ENCODE peak calls at places on chromosomes 4 and X, in five cellular contexts. One of them, this sample, is unnamed.

GRCh38 chrX:46686003-46686645 is 72.8 kb downstream of the SLC9A7 start:
- DNase-seq in lung: no peak
- DNase-seq in AG09319: peak
- DNase-seq in breast epithelium: no peak
- DNase-seq in mammary epithelial cell: peak
- DNase-seq in this sample: no peak

GRCh38 chr4:61773655-61774245 is 573.6 kb downstream of the ADGRL3 start:
- DNase-seq in mammary epithelial cell: no peak
- DNase-seq in lung: no peak
- DNase-seq in breast epithelium: no peak
- DNase-seq in AG09319: no peak
- DNase-seq in this sample: no peak

GRCh38 chr4:68082758-68083157 is 46.9 kb downstream of the TMPRSS11F start:
- DNase-seq in breast epithelium: no peak
- DNase-seq in mammary epithelial cell: no peak
- DNase-seq in lung: no peak
- DNase-seq in AG09319: no peak
- DNase-seq in this sample: no peak

GRCh38 chr4:119025440-119025839 is 110.2 kb upstream of the MYOZ2 start:
- DNase-seq in breast epithelium: no peak
- DNase-seq in AG09319: no peak
- DNase-seq in lung: peak
- DNase-seq in mammary epithelial cell: peak
- DNase-seq in this sample: no peak

GRCh38 chr4:87498446-87498900 is 30.7 kb downstream of the SPARCL1 start:
- DNase-seq in breast epithelium: no peak
- DNase-seq in lung: no peak
- DNase-seq in mammary epithelial cell: no peak
- DNase-seq in AG09319: peak
- DNase-seq in this sample: no peak

GRCh38 chr4:107709916-107710315 is 10.1 kb downstream of the PAPSS1 start:
- DNase-seq in AG09319: no peak
- DNase-seq in lung: no peak
- DNase-seq in mammary epithelial cell: peak
- DNase-seq in breast epithelium: no peak
- DNase-seq in this sample: no peak

GRCh38 chr4:6855692-6856297 is 53.8 kb upstream of the TBC1D14 start:
- DNase-seq in breast epithelium: no peak
- DNase-seq in lung: no peak
- DNase-seq in AG09319: no peak
- DNase-seq in mammary epithelial cell: no peak
- DNase-seq in this sample: no peak

GRCh38 chr4:80094191-80094590 is 21.2 kb upstream of the ANTXR2 start:
- DNase-seq in mammary epithelial cell: no peak
- DNase-seq in lung: no peak
- DNase-seq in AG09319: no peak
- DNase-seq in breast epithelium: no peak
- DNase-seq in this sample: no peak

GRCh38 chr4:164087733-164088132 is 593.2 kb downstream of the TMA16 start:
- DNase-seq in AG09319: no peak
- DNase-seq in mammary epithelial cell: no peak
- DNase-seq in lung: no peak
- DNase-seq in breast epithelium: no peak
- DNase-seq in this sample: no peak

GRCh38 chr4:26116057-26116456 is 202.0 kb downstream of the SMIM20 start:
- DNase-seq in lung: no peak
- DNase-seq in AG09319: no peak
- DNase-seq in mammary epithelial cell: no peak
- DNase-seq in breast epithelium: no peak
- DNase-seq in this sample: no peak

GRCh38 chrX:103215037-103215767 is at the start of gene BEX4:
- DNase-seq in AG09319: no peak
- DNase-seq in lung: peak
- DNase-seq in mammary epithelial cell: peak
- DNase-seq in breast epithelium: peak
- DNase-seq in this sample: peak

GRCh38 chr4:12545845-12546244 is 938.3 kb downstream of the RAB28 start:
- DNase-seq in lung: no peak
- DNase-seq in mammary epithelial cell: no peak
- DNase-seq in AG09319: no peak
- DNase-seq in breast epithelium: no peak
- DNase-seq in this sample: no peak

GRCh38 chr4:2624782-2625548 is 88.5 kb downstream of the FAM193A start:
- DNase-seq in AG09319: no peak
- DNase-seq in lung: no peak
- DNase-seq in breast epithelium: peak
- DNase-seq in mammary epithelial cell: peak
- DNase-seq in this sample: no peak

GRCh38 chr4:138967313-138967712 is 48.3 kb upstream of the NOCT start:
- DNase-seq in mammary epithelial cell: no peak
- DNase-seq in breast epithelium: no peak
- DNase-seq in lung: no peak
- DNase-seq in AG09319: no peak
- DNase-seq in this sample: no peak

GRCh38 chr4:98289375-98289774 is 28.2 kb downstream of the RAP1GDS1 start:
- DNase-seq in breast epithelium: no peak
- DNase-seq in mammary epithelial cell: no peak
- DNase-seq in lung: no peak
- DNase-seq in AG09319: no peak
- DNase-seq in this sample: no peak

GRCh38 chr4:2831611-2832308 is 11.9 kb upstream of the ADD1 start:
- DNase-seq in lung: no peak
- DNase-seq in mammary epithelial cell: no peak
- DNase-seq in breast epithelium: peak
- DNase-seq in AG09319: no peak
- DNase-seq in this sample: peak

GRCh38 chr4:10590896-10591295 is 93.7 kb downstream of the CLNK start:
- DNase-seq in breast epithelium: no peak
- DNase-seq in AG09319: no peak
- DNase-seq in mammary epithelial cell: peak
- DNase-seq in lung: no peak
- DNase-seq in this sample: no peak

GRCh38 chrX:16638533-16638932 is 11.4 kb upstream of the S100G start:
- DNase-seq in breast epithelium: no peak
- DNase-seq in AG09319: no peak
- DNase-seq in mammary epithelial cell: no peak
- DNase-seq in lung: no peak
- DNase-seq in this sample: no peak

GRCh38 chrX:1894656-1895055 is 279.8 kb downstream of the ASMT start:
- DNase-seq in mammary epithelial cell: no peak
- DNase-seq in lung: no peak
- DNase-seq in breast epithelium: no peak
- DNase-seq in AG09319: no peak
- DNase-seq in this sample: no peak

GRCh38 chr4:1058198-1058996 is 47.0 kb downstream of the FGFRL1 start:
- DNase-seq in lung: no peak
- DNase-seq in breast epithelium: peak
- DNase-seq in AG09319: no peak
- DNase-seq in mammary epithelial cell: no peak
- DNase-seq in this sample: no peak

GRCh38 chr4:183747931-183748664 is 89.0 kb downstream of the TRAPPC11 start:
- DNase-seq in breast epithelium: no peak
- DNase-seq in AG09319: no peak
- DNase-seq in mammary epithelial cell: no peak
- DNase-seq in lung: peak
- DNase-seq in this sample: no peak

GRCh38 chr4:184280591-184281071 is 63.0 kb upstream of the ENPP6 start:
- DNase-seq in mammary epithelial cell: no peak
- DNase-seq in AG09319: no peak
- DNase-seq in breast epithelium: no peak
- DNase-seq in lung: no peak
- DNase-seq in this sample: no peak

GRCh38 chrX:13851996-13852695 is 35.3 kb upstream of the GPM6B start:
- DNase-seq in lung: no peak
- DNase-seq in breast epithelium: no peak
- DNase-seq in mammary epithelial cell: no peak
- DNase-seq in AG09319: no peak
- DNase-seq in this sample: no peak

GRCh38 chr4:156557962-156558361 is 413.6 kb downstream of the PDGFC start:
- DNase-seq in mammary epithelial cell: no peak
- DNase-seq in breast epithelium: no peak
- DNase-seq in lung: no peak
- DNase-seq in AG09319: no peak
- DNase-seq in this sample: no peak

GRCh38 chrX:23557070-23557469 is 110.2 kb upstream of the PRDX4 start:
- DNase-seq in lung: no peak
- DNase-seq in mammary epithelial cell: no peak
- DNase-seq in AG09319: no peak
- DNase-seq in breast epithelium: no peak
- DNase-seq in this sample: no peak

GRCh38 chr4:47597696-47598095 is 112.6 kb downstream of the ATP10D start:
- DNase-seq in mammary epithelial cell: no peak
- DNase-seq in AG09319: no peak
- DNase-seq in lung: no peak
- DNase-seq in breast epithelium: no peak
- DNase-seq in this sample: no peak

GRCh38 chr4:148415500-148415899 is 26.7 kb downstream of the NR3C2 start:
- DNase-seq in AG09319: no peak
- DNase-seq in breast epithelium: no peak
- DNase-seq in mammary epithelial cell: no peak
- DNase-seq in lung: no peak
- DNase-seq in this sample: no peak

GRCh38 chr4:123449780-123450179 is 53.2 kb downstream of the SPRY1 start:
- DNase-seq in breast epithelium: no peak
- DNase-seq in mammary epithelial cell: peak
- DNase-seq in AG09319: peak
- DNase-seq in lung: no peak
- DNase-seq in this sample: no peak

GRCh38 chrX:153434801-153435200 is 11.1 kb downstream of the TREX2 start:
- DNase-seq in breast epithelium: no peak
- DNase-seq in AG09319: no peak
- DNase-seq in lung: no peak
- DNase-seq in mammary epithelial cell: no peak
- DNase-seq in this sample: no peak

GRCh38 chr4:155941085-155941484 is 12.6 kb downstream of the CTSO start:
- DNase-seq in AG09319: no peak
- DNase-seq in mammary epithelial cell: no peak
- DNase-seq in breast epithelium: no peak
- DNase-seq in lung: no peak
- DNase-seq in this sample: no peak

GRCh38 chrX:133923113-133923512 is 62.3 kb downstream of the GPC3 start:
- DNase-seq in breast epithelium: no peak
- DNase-seq in lung: no peak
- DNase-seq in AG09319: no peak
- DNase-seq in mammary epithelial cell: no peak
- DNase-seq in this sample: no peak

GRCh38 chr4:154389142-154389541 is 102.5 kb downstream of the DCHS2 start:
- DNase-seq in AG09319: no peak
- DNase-seq in breast epithelium: no peak
- DNase-seq in mammary epithelial cell: no peak
- DNase-seq in lung: no peak
- DNase-seq in this sample: no peak

DNA sequence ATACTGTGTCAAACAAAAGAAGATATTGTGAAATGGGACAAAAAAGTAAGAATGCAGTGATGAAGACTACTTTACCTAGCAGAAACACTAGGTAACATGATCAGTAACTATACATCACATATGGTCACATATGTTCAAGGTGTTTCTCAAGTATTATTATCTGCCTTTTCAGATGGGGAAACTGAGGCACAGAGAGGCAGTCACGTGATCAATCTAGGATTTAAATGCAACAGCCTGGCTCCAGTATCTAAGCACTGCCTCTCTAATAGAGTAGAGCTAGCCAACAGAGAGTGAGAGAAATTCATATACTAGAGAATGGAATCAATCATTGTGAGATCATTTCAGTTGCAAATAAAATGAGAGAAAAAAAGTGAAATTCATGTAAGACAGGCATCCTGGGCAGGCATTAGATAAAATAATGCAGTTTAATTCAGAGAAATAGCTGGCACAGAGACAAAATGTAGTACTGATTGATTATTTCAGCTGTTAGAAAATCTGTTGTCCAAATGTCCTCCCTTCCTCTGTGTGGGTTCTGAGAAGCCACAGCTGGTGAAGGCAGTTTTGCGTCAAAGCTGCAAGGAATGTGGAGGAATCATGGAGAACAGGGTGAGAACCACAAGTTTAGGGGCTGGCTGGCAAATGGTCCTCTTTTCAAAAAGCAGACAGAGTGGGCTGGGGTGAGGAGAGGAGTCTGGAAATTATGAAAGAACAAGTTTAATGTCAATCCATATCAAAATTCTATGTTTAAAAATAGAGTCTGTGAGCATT is 26.0 kb downstream of the SMIM43 start:
- DNase-seq in lung: no peak
- DNase-seq in AG09319: no peak
- DNase-seq in mammary epithelial cell: no peak
- DNase-seq in breast epithelium: no peak
- DNase-seq in this sample: no peak
- TF ChIP-seq CTCF in lung: no peak
- TF ChIP-seq CTCF in AG09319: no peak
- TF ChIP-seq CTCF in mammary epithelial cell: no peak
- TF ChIP-seq CTCF in breast epithelium: no peak
- TF ChIP-seq CTCF in this sample: no peak

DNA sequence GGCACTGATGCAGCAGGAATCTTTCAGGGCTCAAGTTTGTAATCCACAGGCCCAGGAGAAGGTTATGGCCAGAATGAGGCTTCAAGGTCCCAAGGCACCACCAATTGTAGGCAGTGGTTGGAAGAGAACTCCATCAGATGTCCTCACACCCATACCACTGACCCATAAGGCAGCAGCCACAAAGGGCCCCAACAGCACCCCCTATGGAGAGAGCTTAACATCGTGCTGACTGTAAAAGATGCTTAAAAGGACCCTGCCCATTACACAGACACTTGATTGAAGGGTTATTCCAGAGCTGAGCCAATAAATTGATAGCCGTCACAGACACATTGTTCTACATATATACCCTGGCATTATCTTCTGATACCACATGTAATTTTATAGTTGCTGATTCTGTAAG is 113.7 kb downstream of the SOWAHB start:
- DNase-seq in AG09319: no peak
- DNase-seq in lung: no peak
- DNase-seq in breast epithelium: no peak
- DNase-seq in mammary epithelial cell: no peak
- DNase-seq in this sample: no peak
- TF ChIP-seq CTCF in AG09319: peak
- TF ChIP-seq CTCF in lung: no peak
- TF ChIP-seq CTCF in breast epithelium: no peak
- TF ChIP-seq CTCF in mammary epithelial cell: peak
- TF ChIP-seq CTCF in this sample: no peak

GRCh38 chrX:48972214-48973164 is 845 bp upstream of the KCND1 start:
- DNase-seq in mammary epithelial cell: no peak
- DNase-seq in breast epithelium: no peak
- DNase-seq in AG09319: no peak
- DNase-seq in lung: peak
- DNase-seq in this sample: no peak
- TF ChIP-seq CTCF in mammary epithelial cell: peak
- TF ChIP-seq CTCF in breast epithelium: peak
- TF ChIP-seq CTCF in AG09319: peak
- TF ChIP-seq CTCF in lung: no peak
- TF ChIP-seq CTCF in this sample: no peak

DNA sequence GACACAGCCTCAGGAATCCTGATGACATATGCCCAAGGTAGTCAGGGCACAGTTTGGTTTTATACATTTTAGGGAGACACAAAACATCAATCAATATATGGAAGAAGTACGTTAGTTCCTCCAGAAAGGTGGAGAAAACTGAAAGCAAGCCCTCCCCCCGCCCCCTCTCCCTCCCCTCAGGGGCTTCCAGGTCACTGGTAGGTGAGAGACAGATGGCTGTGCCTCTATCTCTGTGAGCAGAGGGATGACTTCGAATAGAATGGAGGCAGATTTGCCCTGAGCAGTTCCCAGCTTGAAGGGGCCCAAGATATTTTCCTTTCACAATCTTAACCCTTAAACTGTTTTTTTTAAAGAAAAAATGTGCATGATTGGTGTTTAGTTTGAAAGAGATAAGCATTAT is 114.0 kb downstream of the PCDH10 start:
- DNase-seq in mammary epithelial cell: no peak
- DNase-seq in breast epithelium: no peak
- DNase-seq in AG09319: no peak
- DNase-seq in lung: no peak
- DNase-seq in this sample: no peak
- TF ChIP-seq CTCF in mammary epithelial cell: no peak
- TF ChIP-seq CTCF in breast epithelium: no peak
- TF ChIP-seq CTCF in AG09319: no peak
- TF ChIP-seq CTCF in lung: no peak
- TF ChIP-seq CTCF in this sample: no peak

This sample was measured in activated B cell treated with CpG ODN at 0.5 μM for 24 hours.